ENCODE peak calls at places on chromosome 1, in eight cellular contexts. One of them, this sample, is unnamed.

GRCh38 chr1:83508485-83509151 is 490.3 kb downstream of the TTLL7 start:
- DNase-seq in suprapubic skin: no peak
- DNase-seq in stomach: no peak
- DNase-seq in esophagus muscularis mucosa: peak; percentile 91
- DNase-seq in transverse colon: no peak
- DNase-seq in tibial nerve: peak; percentile 43
- DNase-seq in sigmoid colon: no peak
- DNase-seq in GM12878: peak; percentile 78
- DNase-seq in this sample: no peak

GRCh38 chr1:41390573-41390972 is 29.3 kb downstream of the FOXO6 start:
- DNase-seq in suprapubic skin: no peak
- DNase-seq in stomach: no peak
- DNase-seq in esophagus muscularis mucosa: no peak
- DNase-seq in transverse colon: no peak
- DNase-seq in tibial nerve: no peak
- DNase-seq in sigmoid colon: no peak
- DNase-seq in GM12878: no peak
- DNase-seq in this sample: no peak

GRCh38 chr1:200708769-200709168 is 29.9 kb upstream of the CAMSAP2 start:
- DNase-seq in suprapubic skin: no peak
- DNase-seq in stomach: no peak
- DNase-seq in esophagus muscularis mucosa: no peak
- DNase-seq in transverse colon: no peak
- DNase-seq in tibial nerve: no peak
- DNase-seq in sigmoid colon: no peak
- DNase-seq in GM12878: no peak
- DNase-seq in this sample: no peak

GRCh38 chr1:29124366-29125236 is 898 bp upstream of the TMEM200B start:
- DNase-seq in suprapubic skin: peak; percentile 91
- DNase-seq in stomach: peak; percentile 63
- DNase-seq in esophagus muscularis mucosa: peak; percentile 96
- DNase-seq in transverse colon: peak; percentile 69
- DNase-seq in tibial nerve: peak; percentile 82
- DNase-seq in sigmoid colon: peak; percentile 95
- DNase-seq in GM12878: no peak
- DNase-seq in this sample: peak; percentile 95

GRCh38 chr1:205775015-205775716 is at the start of gene RAB29:
- DNase-seq in suprapubic skin: peak; percentile 90
- DNase-seq in stomach: peak; percentile 82
- DNase-seq in esophagus muscularis mucosa: peak; percentile 93
- DNase-seq in transverse colon: peak; percentile 82
- DNase-seq in tibial nerve: peak; percentile 86
- DNase-seq in sigmoid colon: peak; percentile 92
- DNase-seq in GM12878: peak; percentile 57
- DNase-seq in this sample: peak; percentile 77

GRCh38 chr1:41620365-41621169 is 136.1 kb upstream of the EDN2 start:
- DNase-seq in suprapubic skin: no peak
- DNase-seq in stomach: no peak
- DNase-seq in esophagus muscularis mucosa: peak; percentile 79
- DNase-seq in transverse colon: no peak
- DNase-seq in tibial nerve: no peak
- DNase-seq in sigmoid colon: peak; percentile 20
- DNase-seq in GM12878: no peak
- DNase-seq in this sample: no peak

GRCh38 chr1:23927097-23927496 is 13.9 kb upstream of the CNR2 start:
- DNase-seq in suprapubic skin: no peak
- DNase-seq in stomach: peak; percentile 4
- DNase-seq in esophagus muscularis mucosa: no peak
- DNase-seq in transverse colon: no peak
- DNase-seq in tibial nerve: no peak
- DNase-seq in sigmoid colon: no peak
- DNase-seq in GM12878: no peak
- DNase-seq in this sample: no peak

GRCh38 chr1:67948155-67949075 is 102.0 kb downstream of the DIRAS3 start:
- DNase-seq in suprapubic skin: no peak
- DNase-seq in stomach: no peak
- DNase-seq in esophagus muscularis mucosa: no peak
- DNase-seq in transverse colon: no peak
- DNase-seq in tibial nerve: no peak
- DNase-seq in sigmoid colon: no peak
- DNase-seq in GM12878: no peak
- DNase-seq in this sample: no peak

GRCh38 chr1:33256335-33256700 is at the start of gene ZNF362:
- DNase-seq in suprapubic skin: no peak
- DNase-seq in stomach: peak; percentile 71
- DNase-seq in esophagus muscularis mucosa: no peak
- DNase-seq in transverse colon: peak; percentile 67
- DNase-seq in tibial nerve: no peak
- DNase-seq in sigmoid colon: no peak
- DNase-seq in GM12878: no peak
- DNase-seq in this sample: peak; percentile 75

GRCh38 chr1:228035844-228036243 is 29.0 kb downstream of the WNT3A start:
- DNase-seq in suprapubic skin: peak; percentile 61
- DNase-seq in stomach: no peak
- DNase-seq in esophagus muscularis mucosa: no peak
- DNase-seq in transverse colon: no peak
- DNase-seq in tibial nerve: no peak
- DNase-seq in sigmoid colon: peak; percentile 36
- DNase-seq in GM12878: no peak
- DNase-seq in this sample: peak; percentile 9

GRCh38 chr1:147719029-147719703 is 41.2 kb downstream of the GJA5 start:
- DNase-seq in suprapubic skin: no peak
- DNase-seq in stomach: no peak
- DNase-seq in esophagus muscularis mucosa: no peak
- DNase-seq in transverse colon: peak; percentile 16
- DNase-seq in tibial nerve: no peak
- DNase-seq in sigmoid colon: no peak
- DNase-seq in GM12878: no peak
- DNase-seq in this sample: no peak

GRCh38 chr1:147717051-147717705 is 43.2 kb downstream of the GJA5 start:
- DNase-seq in suprapubic skin: no peak
- DNase-seq in stomach: peak; percentile 52
- DNase-seq in esophagus muscularis mucosa: no peak
- DNase-seq in transverse colon: peak; percentile 75
- DNase-seq in tibial nerve: no peak
- DNase-seq in sigmoid colon: no peak
- DNase-seq in GM12878: no peak
- DNase-seq in this sample: no peak

GRCh38 chr1:147719711-147720225 is 40.6 kb downstream of the GJA5 start:
- DNase-seq in suprapubic skin: no peak
- DNase-seq in stomach: peak; percentile 37
- DNase-seq in esophagus muscularis mucosa: no peak
- DNase-seq in transverse colon: no peak
- DNase-seq in tibial nerve: no peak
- DNase-seq in sigmoid colon: no peak
- DNase-seq in GM12878: no peak
- DNase-seq in this sample: no peak

GRCh38 chr1:147720557-147720956 is 39.8 kb downstream of the GJA5 start:
- DNase-seq in suprapubic skin: no peak
- DNase-seq in stomach: no peak
- DNase-seq in esophagus muscularis mucosa: no peak
- DNase-seq in transverse colon: no peak
- DNase-seq in tibial nerve: no peak
- DNase-seq in sigmoid colon: no peak
- DNase-seq in GM12878: no peak
- DNase-seq in this sample: no peak

GRCh38 chr1:147717706-147718097 is 42.7 kb downstream of the GJA5 start:
- DNase-seq in suprapubic skin: no peak
- DNase-seq in stomach: peak; percentile 45
- DNase-seq in esophagus muscularis mucosa: no peak
- DNase-seq in transverse colon: peak; percentile 49
- DNase-seq in tibial nerve: no peak
- DNase-seq in sigmoid colon: no peak
- DNase-seq in GM12878: no peak
- DNase-seq in this sample: no peak
- H3K27me3 ChIP-seq in suprapubic skin: peaks cover 3% of the 10 kb centered on the region
- H3K27me3 ChIP-seq in stomach: peaks cover 52% of the 10 kb centered on the region
- H3K27me3 ChIP-seq in esophagus muscularis mucosa: no peaks in the 10 kb centered on the region
- H3K27me3 ChIP-seq in transverse colon: peaks cover 2% of the 10 kb centered on the region
- H3K27me3 ChIP-seq in tibial nerve: no peaks in the 10 kb centered on the region
- H3K27me3 ChIP-seq in sigmoid colon: no peaks in the 10 kb centered on the region
- H3K27me3 ChIP-seq in GM12878: no peaks in the 10 kb centered on the region
- H3K27me3 ChIP-seq in this sample: no peaks in the 10 kb centered on the region

DNA sequence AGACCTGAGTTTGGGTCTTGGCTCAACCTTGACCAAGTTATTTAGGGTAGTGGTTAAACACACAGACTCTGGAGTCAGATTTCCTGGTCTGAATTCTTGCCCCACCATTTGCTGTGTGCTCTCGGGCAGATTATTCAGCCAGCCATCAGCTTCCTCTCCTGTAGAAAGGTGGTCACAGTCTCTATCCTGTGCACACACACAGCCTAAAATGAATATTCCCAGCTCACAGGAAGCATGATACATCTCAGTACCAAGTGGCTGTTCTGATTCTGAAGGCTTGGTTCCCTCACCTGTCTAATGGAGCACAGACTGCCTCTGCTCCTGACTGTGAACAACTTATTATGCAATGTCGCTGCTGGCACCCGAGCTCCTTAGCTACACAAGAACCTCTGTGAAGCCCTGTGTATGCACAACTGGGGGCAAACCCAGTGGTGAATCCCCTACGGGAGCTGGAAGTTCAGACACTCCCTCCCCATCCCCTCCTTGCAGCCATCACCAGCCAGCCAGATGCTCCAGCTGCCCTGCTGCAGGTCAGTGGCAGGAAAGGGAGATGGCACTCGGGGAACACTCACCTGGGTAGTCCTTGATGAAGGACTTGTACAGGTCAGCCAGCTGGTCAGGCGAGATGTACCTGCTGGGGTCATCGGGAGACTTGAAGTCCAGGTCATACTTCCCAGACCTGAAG is 13.6 kb downstream of the ENO1 start:
- DNase-seq in suprapubic skin: no peak
- DNase-seq in stomach: no peak
- DNase-seq in esophagus muscularis mucosa: no peak
- DNase-seq in transverse colon: no peak
- DNase-seq in tibial nerve: no peak
- DNase-seq in sigmoid colon: no peak
- DNase-seq in GM12878: no peak
- DNase-seq in this sample: no peak
- TF ChIP-seq POLR2A in suprapubic skin: no peak
- TF ChIP-seq POLR2A in stomach: no peak
- TF ChIP-seq POLR2A in esophagus muscularis mucosa: no peak
- TF ChIP-seq POLR2A in transverse colon: no peak
- TF ChIP-seq POLR2A in tibial nerve: no peak
- TF ChIP-seq POLR2A in sigmoid colon: no peak
- TF ChIP-seq POLR2A in GM12878: peak; percentile 55
- TF ChIP-seq POLR2A in this sample: no peak

GRCh38 chr1:55987491-55988255 is 591.7 kb downstream of the PLPP3 start:
- DNase-seq in suprapubic skin: no peak
- DNase-seq in stomach: no peak
- DNase-seq in esophagus muscularis mucosa: no peak
- DNase-seq in transverse colon: no peak
- DNase-seq in tibial nerve: no peak
- DNase-seq in sigmoid colon: no peak
- DNase-seq in GM12878: no peak
- DNase-seq in this sample: no peak

GRCh38 chr1:55993608-55994251 is 585.6 kb downstream of the PLPP3 start:
- DNase-seq in suprapubic skin: no peak
- DNase-seq in stomach: no peak
- DNase-seq in esophagus muscularis mucosa: no peak
- DNase-seq in transverse colon: no peak
- DNase-seq in tibial nerve: no peak
- DNase-seq in sigmoid colon: no peak
- DNase-seq in GM12878: no peak
- DNase-seq in this sample: no peak

GRCh38 chr1:55986003-55986402 is 593.4 kb downstream of the PLPP3 start:
- DNase-seq in suprapubic skin: no peak
- DNase-seq in stomach: no peak
- DNase-seq in esophagus muscularis mucosa: no peak
- DNase-seq in transverse colon: no peak
- DNase-seq in tibial nerve: no peak
- DNase-seq in sigmoid colon: no peak
- DNase-seq in GM12878: no peak
- DNase-seq in this sample: no peak

GRCh38 chr1:55988963-55989452 is 590.4 kb downstream of the PLPP3 start:
- DNase-seq in suprapubic skin: no peak
- DNase-seq in stomach: no peak
- DNase-seq in esophagus muscularis mucosa: no peak
- DNase-seq in transverse colon: no peak
- DNase-seq in tibial nerve: no peak
- DNase-seq in sigmoid colon: no peak
- DNase-seq in GM12878: no peak
- DNase-seq in this sample: no peak

DNA sequence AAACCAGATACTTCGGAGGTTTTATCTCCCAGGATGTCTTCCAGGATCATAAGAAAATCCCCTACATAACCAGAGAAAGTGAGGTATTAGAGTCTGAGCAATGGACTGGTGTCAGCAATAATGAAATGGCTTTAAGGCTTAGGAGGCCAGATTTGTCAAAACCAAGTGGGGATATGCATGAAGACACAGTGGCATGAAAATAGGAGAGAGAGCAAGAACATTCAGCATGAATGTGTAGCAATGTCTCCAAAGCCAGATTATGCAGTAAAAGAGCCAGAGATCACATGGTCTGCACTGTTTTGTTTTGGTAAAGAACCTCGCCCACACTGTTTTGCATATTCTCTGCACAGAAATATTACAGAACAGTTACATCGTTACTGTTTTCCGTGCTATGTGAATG is 589.4 kb downstream of the PLPP3 start:
- DNase-seq in suprapubic skin: no peak
- DNase-seq in stomach: no peak
- DNase-seq in esophagus muscularis mucosa: no peak
- DNase-seq in transverse colon: no peak
- DNase-seq in tibial nerve: no peak
- DNase-seq in sigmoid colon: no peak
- DNase-seq in GM12878: no peak
- DNase-seq in this sample: no peak
- TF ChIP-seq EP300 in suprapubic skin: no peak
- TF ChIP-seq EP300 in stomach: no peak
- TF ChIP-seq EP300 in esophagus muscularis mucosa: no peak
- TF ChIP-seq EP300 in transverse colon: no peak
- TF ChIP-seq EP300 in tibial nerve: no peak
- TF ChIP-seq EP300 in sigmoid colon: no peak
- TF ChIP-seq EP300 in GM12878: no peak
- TF ChIP-seq EP300 in this sample: no peak

GRCh38 chr1:6011161-6011945 is 19.1 kb upstream of the NPHP4 start:
- DNase-seq in suprapubic skin: no peak
- DNase-seq in stomach: no peak
- DNase-seq in esophagus muscularis mucosa: no peak
- DNase-seq in transverse colon: no peak
- DNase-seq in tibial nerve: no peak
- DNase-seq in sigmoid colon: no peak
- DNase-seq in GM12878: no peak
- DNase-seq in this sample: no peak

GRCh38 chr1:6012529-6013318 is 20.5 kb upstream of the NPHP4 start:
- DNase-seq in suprapubic skin: no peak
- DNase-seq in stomach: no peak
- DNase-seq in esophagus muscularis mucosa: no peak
- DNase-seq in transverse colon: no peak
- DNase-seq in tibial nerve: no peak
- DNase-seq in sigmoid colon: no peak
- DNase-seq in GM12878: no peak
- DNase-seq in this sample: no peak

GRCh38 chr1:6013491-6013890 is 21.3 kb upstream of the NPHP4 start:
- DNase-seq in suprapubic skin: no peak
- DNase-seq in stomach: no peak
- DNase-seq in esophagus muscularis mucosa: no peak
- DNase-seq in transverse colon: no peak
- DNase-seq in tibial nerve: no peak
- DNase-seq in sigmoid colon: no peak
- DNase-seq in GM12878: no peak
- DNase-seq in this sample: no peak

GRCh38 chr1:6010554-6010953 is 18.3 kb upstream of the NPHP4 start:
- DNase-seq in suprapubic skin: no peak
- DNase-seq in stomach: no peak
- DNase-seq in esophagus muscularis mucosa: no peak
- DNase-seq in transverse colon: no peak
- DNase-seq in tibial nerve: no peak
- DNase-seq in sigmoid colon: no peak
- DNase-seq in GM12878: no peak
- DNase-seq in this sample: no peak

GRCh38 chr1:6011946-6012258 is 19.7 kb upstream of the NPHP4 start:
- DNase-seq in suprapubic skin: no peak
- DNase-seq in stomach: no peak
- DNase-seq in esophagus muscularis mucosa: no peak
- DNase-seq in transverse colon: no peak
- DNase-seq in tibial nerve: no peak
- DNase-seq in sigmoid colon: no peak
- DNase-seq in GM12878: no peak
- DNase-seq in this sample: no peak
- H3K27me3 ChIP-seq in suprapubic skin: no peaks in the 10 kb centered on the region
- H3K27me3 ChIP-seq in stomach: peaks cover 8% of the 10 kb centered on the region
- H3K27me3 ChIP-seq in esophagus muscularis mucosa: no peaks in the 10 kb centered on the region
- H3K27me3 ChIP-seq in transverse colon: no peaks in the 10 kb centered on the region
- H3K27me3 ChIP-seq in tibial nerve: no peaks in the 10 kb centered on the region
- H3K27me3 ChIP-seq in sigmoid colon: no peaks in the 10 kb centered on the region
- H3K27me3 ChIP-seq in GM12878: no peaks in the 10 kb centered on the region
- H3K27me3 ChIP-seq in this sample: no peaks in the 10 kb centered on the region